ENCODE peak calls at places on chromosomes 16 and 17, in eight cellular contexts. F is heart right ventricle; M is spleen; V is CD4-positive, CD25-positive, alpha-beta regulatory T cell; U is fibroblast of lung; W is uterus; S is right atrium auricular region; L is tibial nerve. Q is an unnamed sample.

GRCh38 chr17:12896386-12896785 is 107.1 kb downstream of the ARHGAP44 start:
- DNase-seq in F (no peak), M (no peak), V (no peak), U (no peak), W (no peak), S (no peak), L (no peak), Q (no peak)

GRCh38 chr16:50305441-50306061 is 39.2 kb downstream of the ADCY7 start:
- DNase-seq in F (no peak), M (peak; percentile 74), V (no peak), U (no peak), W (no peak), S (no peak), L (no peak), Q (peak; percentile 56)

GRCh38 chr16:74585846-74586392 is 21.0 kb downstream of the GLG1 start:
- DNase-seq in F (no peak), M (no peak), V (no peak), U (no peak), W (no peak), S (no peak), L (no peak), Q (no peak)

GRCh38 chr16:56451753-56452689 is 667 bp downstream of the OGFOD1 start:
- DNase-seq in F (peak; percentile 42), M (no peak), V (peak; percentile 2), U (peak; percentile 36), W (no peak), S (no peak), L (no peak), Q (peak; percentile 81)

GRCh38 chr17:1606352-1606985 is 22.2 kb downstream of the SLC43A2 start:
- DNase-seq in F (no peak), M (no peak), V (no peak), U (no peak), W (no peak), S (no peak), L (no peak), Q (no peak)

GRCh38 chr17:73432624-73433190 is 120.9 kb upstream of the CDC42EP4 start:
- DNase-seq in F (no peak), M (no peak), V (no peak), U (no peak), W (no peak), S (no peak), L (no peak), Q (no peak)

GRCh38 chr16:53115047-53115446 is 60.3 kb downstream of the CHD9 start:
- DNase-seq in F (no peak), M (no peak), V (no peak), U (no peak), W (no peak), S (no peak), L (no peak), Q (no peak)

GRCh38 chr17:51770031-51770759 is 388.3 kb downstream of the CA10 start:
- DNase-seq in F (no peak), M (no peak), V (no peak), U (no peak), W (no peak), S (no peak), L (no peak), Q (no peak)

DNA sequence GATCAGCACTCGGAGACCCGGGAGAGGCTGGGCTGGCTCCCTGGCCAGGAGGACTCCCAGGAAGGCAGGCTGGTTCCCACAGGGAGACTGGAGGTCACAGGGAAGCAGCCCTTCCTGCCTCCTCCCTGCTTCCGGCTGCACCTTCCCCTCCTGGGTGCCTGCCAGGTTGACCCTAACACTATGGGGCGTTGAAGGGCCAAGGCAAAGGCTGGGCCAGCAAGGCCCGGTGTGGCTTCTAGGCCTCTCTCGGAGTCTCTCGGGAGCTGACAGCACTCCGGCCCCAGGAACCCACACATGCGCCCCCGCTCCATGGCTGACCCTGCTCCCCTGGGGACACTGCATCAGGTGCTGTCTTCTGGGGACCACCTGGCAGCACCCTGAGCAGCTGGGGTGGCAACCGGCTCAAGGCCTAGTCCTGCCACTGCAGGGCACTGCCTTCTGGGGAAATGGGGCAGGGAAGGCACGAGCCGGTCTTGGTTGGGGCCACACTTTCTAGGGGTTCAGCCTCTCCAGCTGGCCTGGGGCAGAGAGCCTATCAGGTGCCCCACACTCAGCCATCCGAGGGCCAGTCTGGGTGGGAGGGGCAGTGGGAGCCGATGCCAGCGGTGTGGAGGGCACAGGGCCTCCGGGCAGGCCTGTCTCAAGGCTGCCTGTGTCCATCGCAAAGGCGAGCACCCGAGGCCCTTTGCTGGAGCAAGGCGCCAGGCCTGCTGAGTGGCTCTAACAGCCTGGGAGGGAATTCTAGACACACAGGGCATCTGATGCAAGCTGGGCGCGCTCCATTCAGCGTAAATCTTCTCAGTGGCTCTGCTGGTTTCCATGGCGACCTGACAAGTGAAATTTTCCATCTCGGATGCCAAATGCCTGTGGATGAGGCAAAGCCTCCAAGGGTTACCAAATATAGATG is 5.6 kb upstream of the MTSS2 start:
- DNase-seq in F (peak; percentile 88), M (no peak), V (no peak), U (peak; percentile 100), W (peak; percentile 97), S (peak; percentile 93), L (peak; percentile 70), Q (peak; percentile 82)
- H3K36me3 ChIP-seq in F (no peaks in the 10 kb centered on the region), M (no peaks in the 10 kb centered on the region), V (no peaks in the 10 kb centered on the region), U (no peaks in the 10 kb centered on the region), W (no peaks in the 10 kb centered on the region), S (no peaks in the 10 kb centered on the region), L (no peaks in the 10 kb centered on the region), Q (no peaks in the 10 kb centered on the region)

GRCh38 chr17:67421869-67422273 is 44.8 kb downstream of the PITPNC1 start:
- DNase-seq in F (peak; percentile 21), M (no peak), V (peak; percentile 77), U (peak; percentile 73), W (peak; percentile 33), S (no peak), L (no peak), Q (no peak)

GRCh38 chr17:67417507-67417906 is 40.4 kb downstream of the PITPNC1 start:
- DNase-seq in F (no peak), M (no peak), V (no peak), U (no peak), W (no peak), S (no peak), L (no peak), Q (no peak)

GRCh38 chr17:67425571-67426160 is 48.6 kb downstream of the PITPNC1 start:
- DNase-seq in F (no peak), M (no peak), V (no peak), U (no peak), W (no peak), S (no peak), L (no peak), Q (no peak)

GRCh38 chr17:67422887-67423286 is 45.8 kb downstream of the PITPNC1 start:
- DNase-seq in F (no peak), M (no peak), V (no peak), U (no peak), W (no peak), S (no peak), L (no peak), Q (no peak)

DNA sequence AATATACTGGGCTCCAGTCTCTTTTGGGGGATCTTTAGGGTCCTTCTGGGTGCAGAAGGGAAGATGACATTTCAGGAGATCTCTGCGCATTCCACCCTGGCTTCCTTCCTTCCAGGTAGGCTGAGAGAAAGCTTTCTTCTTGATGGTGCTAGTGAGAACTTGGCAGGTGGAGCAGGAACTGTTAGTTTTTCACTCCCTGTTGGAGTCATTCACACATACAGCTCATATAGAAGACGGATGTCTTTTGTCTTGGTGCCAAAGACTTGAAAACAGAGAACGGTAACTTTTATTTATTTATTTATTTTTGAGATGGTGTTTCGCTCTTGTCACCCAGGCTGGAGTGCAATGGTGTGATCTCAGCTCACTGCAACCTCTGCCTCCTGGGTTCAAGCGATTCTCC is 43.9 kb downstream of the PITPNC1 start:
- DNase-seq in F (no peak), M (no peak), V (no peak), U (no peak), W (no peak), S (no peak), L (no peak), Q (no peak)
- H3K4me1 ChIP-seq in F (peaks cover 49% of the 10 kb centered on the region), M (no peaks in the 10 kb centered on the region), V (peaks cover 33% of the 10 kb centered on the region), U (no peaks in the 10 kb centered on the region), W (no peaks in the 10 kb centered on the region), S (peaks cover 7% of the 10 kb centered on the region), L (peaks cover 5% of the 10 kb centered on the region), Q (no peaks in the 10 kb centered on the region)

DNA sequence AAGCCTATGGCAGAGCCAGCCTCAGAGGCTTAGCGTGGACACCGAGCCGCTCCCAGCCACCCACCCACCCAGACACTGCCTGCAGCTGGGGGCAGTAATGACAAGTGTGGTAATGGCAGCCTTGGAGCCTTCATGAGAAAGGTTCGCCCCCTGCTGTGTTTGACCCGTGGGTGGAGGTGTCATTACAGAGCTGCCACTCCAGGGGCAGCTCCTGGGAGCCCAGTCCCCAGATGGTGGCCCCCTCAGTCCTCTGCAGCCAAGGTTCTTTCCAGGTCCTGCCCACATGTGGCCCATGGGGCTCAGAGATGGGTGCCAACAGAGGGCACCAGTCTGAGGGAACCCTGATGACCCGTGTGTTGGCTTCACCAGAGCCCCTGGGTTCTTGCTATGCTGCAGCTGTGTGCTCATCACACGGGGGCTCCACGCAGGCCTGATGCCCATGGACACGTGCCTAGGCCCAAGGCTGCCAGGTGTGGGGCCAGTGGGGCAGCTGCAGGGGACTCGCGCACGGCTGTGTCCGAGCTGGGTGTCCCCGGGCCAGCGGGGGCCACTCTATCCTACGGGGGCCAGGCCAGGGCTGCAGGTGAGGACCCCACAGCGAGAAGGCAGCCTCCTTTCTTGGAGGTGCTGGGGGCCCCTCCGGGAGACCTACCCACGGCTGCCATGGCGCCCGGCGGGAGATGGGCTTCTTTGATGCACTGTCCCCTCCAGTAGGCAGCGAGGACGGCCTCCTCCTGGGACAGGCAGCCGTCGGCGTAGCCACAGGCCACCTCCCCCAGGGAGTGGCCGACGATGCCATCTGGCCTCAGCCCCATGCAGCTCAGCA is 8.1 kb downstream of the FASN start:
- DNase-seq in F (no peak), M (no peak), V (no peak), U (no peak), W (no peak), S (no peak), L (no peak), Q (no peak)
- H3K36me3 ChIP-seq in F (peaks cover 100% of the 10 kb centered on the region), M (peaks cover 98% of the 10 kb centered on the region), V (peaks cover 26% of the 10 kb centered on the region), U (peaks cover 77% of the 10 kb centered on the region), W (no peaks in the 10 kb centered on the region), S (peaks cover 100% of the 10 kb centered on the region), L (peaks cover 62% of the 10 kb centered on the region), Q (peaks cover 92% of the 10 kb centered on the region)

GRCh38 chr16:12239226-12239625 is 262.7 kb downstream of the SNX29 start:
- DNase-seq in F (no peak), M (no peak), V (no peak), U (no peak), W (no peak), S (no peak), L (no peak), Q (no peak)

GRCh38 chr16:12235110-12235509 is 258.6 kb downstream of the SNX29 start:
- DNase-seq in F (no peak), M (no peak), V (no peak), U (peak; percentile 10), W (no peak), S (no peak), L (no peak), Q (no peak)

GRCh38 chr16:12239953-12240485 is 263.5 kb downstream of the SNX29 start:
- DNase-seq in F (no peak), M (no peak), V (no peak), U (peak; percentile 73), W (no peak), S (no peak), L (no peak), Q (no peak)

GRCh38 chr16:12238598-12238997 is 262.1 kb downstream of the SNX29 start:
- DNase-seq in F (no peak), M (no peak), V (no peak), U (no peak), W (no peak), S (no peak), L (no peak), Q (no peak)

GRCh38 chr16:12236491-12237030 is 260.0 kb downstream of the SNX29 start:
- DNase-seq in F (no peak), M (no peak), V (no peak), U (no peak), W (no peak), S (no peak), L (no peak), Q (no peak)
- H3K4me1 ChIP-seq in F (peaks cover 20% of the 10 kb centered on the region), M (no peaks in the 10 kb centered on the region), V (no peaks in the 10 kb centered on the region), U (peaks cover 8% of the 10 kb centered on the region), W (no peaks in the 10 kb centered on the region), S (peaks cover 17% of the 10 kb centered on the region), L (peaks cover 31% of the 10 kb centered on the region), Q (peaks cover 5% of the 10 kb centered on the region)